ENCODE peak calls at places on chromosomes 3 and 15, in four cellular contexts. A, F, J and N are unnamed samples.

GRCh38 chr3:178084938-178085816 is 451.1 kb upstream of the KCNMB2 start:
- DNase-seq in F (peak; percentile 98), J (peak; percentile 48), A (peak; percentile 10), N (no peak)

GRCh38 chr15:76149291-76149910 is 89.6 kb downstream of the TMEM266 start:
- DNase-seq in A (no peak), F (no peak), J (peak; percentile 32), N (no peak)

GRCh38 chr15:67116742-67117141 is 51.3 kb downstream of the SMAD3 start:
- DNase-seq in A (no peak), J (no peak), F (no peak), N (no peak)

GRCh38 chr3:58528629-58529028 is 8.4 kb downstream of the ACOX2 start:
- DNase-seq in A (no peak), F (peak; percentile 24), J (no peak), N (no peak)

GRCh38 chr3:41405466-41405865 is 206.2 kb downstream of the CTNNB1 start:
- DNase-seq in A (no peak), F (no peak), J (no peak), N (no peak)

GRCh38 chr15:34999906-35000305 is 11.8 kb upstream of the ZNF770 start:
- DNase-seq in J (no peak), A (no peak), F (no peak), N (no peak)

GRCh38 chr15:33865416-33865815 is 102.9 kb upstream of the CHRM5 start:
- DNase-seq in A (no peak), F (no peak), J (peak; percentile 59), N (no peak)

GRCh38 chr3:21526461-21526860 is 224.5 kb downstream of the ZNF385D start:
- DNase-seq in A (no peak), F (no peak), J (no peak), N (no peak)

GRCh38 chr3:9786209-9786739 is 6.0 kb downstream of the TADA3 start:
- DNase-seq in F (no peak), J (no peak), A (no peak), N (no peak)

GRCh38 chr3:115986555-115987207 is 363.4 kb downstream of the GAP43 start:
- DNase-seq in J (no peak), F (peak; percentile 8), A (no peak), N (no peak)

GRCh38 chr15:22888120-22888859 is 49.8 kb downstream of the NIPA2 start:
- DNase-seq in F (no peak), J (peak; percentile 94), A (no peak), N (peak; percentile 90)

GRCh38 chr3:156633335-156633734 is 41.1 kb upstream of the TIPARP start:
- DNase-seq in J (peak; percentile 49), A (no peak), F (no peak), N (no peak)

GRCh38 chr15:95325763-95326688 is 1004.5 kb upstream of the NR2F2 start:
- DNase-seq in J (no peak), A (no peak), F (no peak), N (no peak)

GRCh38 chr3:46321461-46322104 is 32.3 kb upstream of the CCR2 start:
- DNase-seq in A (no peak), F (no peak), J (no peak), N (no peak)

GRCh38 chr3:183178833-183179549 is 16.5 kb upstream of the LAMP3 start:
- DNase-seq in F (no peak), J (no peak), A (no peak), N (no peak)

GRCh38 chr3:14509796-14510100 is 30.4 kb downstream of the GRIP2 start:
- DNase-seq in F (no peak), A (no peak), J (no peak), N (no peak)

GRCh38 chr3:182920515-182921084 is 59.7 kb downstream of the DCUN1D1 start:
- DNase-seq in J (no peak), F (no peak), A (no peak), N (no peak)